ENCODE peak calls at places on chromosomes 16 and 17, in six cellular contexts. L is BE2C; H is adipocyte; E is testis; C is naive thymus-derived CD4-positive, alpha-beta T cell; S is NT2/D1. T is an unnamed sample. For H3K4me1, the result is how much of the 10 kb centered on the place peaks cover.

GRCh38 chr16:10655415-10655977 is 39.2 kb downstream of the TEKT5 start:
- DNase-seq in L (no peak), H (no peak), E (no peak), C (no peak), S (no peak), T (no peak)

GRCh38 chr16:7597677-7598076 is 265.0 kb downstream of the RBFOX1 start:
- DNase-seq in L (no peak), H (no peak), E (no peak), C (no peak), S (no peak), T (no peak)

GRCh38 chr17:45131616-45132301 is 556 bp downstream of the PLCD3 start:
- DNase-seq in L (peak), H (peak), E (peak), C (peak), S (peak), T (peak)

GRCh38 chr17:1241904-1242303 is 28.3 kb upstream of the BHLHA9 start:
- DNase-seq in L (peak), H (peak), E (no peak), C (no peak), S (no peak), T (no peak)

GRCh38 chr17:864315-864714 is 82.2 kb downstream of the MRM3 start:
- DNase-seq in L (no peak), H (no peak), E (no peak), C (no peak), S (no peak), T (no peak)

GRCh38 chr17:57624390-57624789 is 120.7 kb downstream of the CCDC182 start:
- DNase-seq in L (no peak), H (no peak), E (no peak), C (no peak), S (no peak), T (no peak)

GRCh38 chr16:29808219-29808900 is 2.0 kb downstream of the MAZ start:
- DNase-seq in L (peak), H (no peak), E (no peak), C (no peak), S (no peak), T (no peak)

GRCh38 chr17:83173997-83174858 is 94.8 kb downstream of the METRNL start:
- DNase-seq in L (peak), H (peak), E (peak), C (no peak), S (no peak), T (peak)

GRCh38 chr16:87924937-87925670 is 11.2 kb downstream of the CA5A start:
- DNase-seq in L (peak), H (no peak), E (no peak), C (no peak), S (no peak), T (no peak)

GRCh38 chr16:48556913-48557351 is 53.0 kb downstream of the N4BP1 start:
- DNase-seq in L (no peak), H (peak), E (no peak), C (no peak), S (no peak), T (no peak)

GRCh38 chr17:65629234-65629690 is 67.8 kb upstream of the AXIN2 start:
- DNase-seq in L (no peak), H (no peak), E (no peak), C (no peak), S (no peak), T (no peak)

GRCh38 chr16:51382215-51382614 is 231.1 kb upstream of the SALL1 start:
- DNase-seq in L (no peak), H (no peak), E (no peak), C (no peak), S (no peak), T (no peak)

GRCh38 chr17:18027280-18027679 is 11.7 kb downstream of the ATPAF2 start:
- DNase-seq in L (no peak), H (no peak), E (no peak), C (no peak), S (no peak), T (no peak)

GRCh38 chr17:57724729-57725125 is 20.4 kb downstream of the CCDC182 start:
- DNase-seq in L (no peak), H (no peak), E (no peak), C (no peak), S (no peak), T (no peak)

GRCh38 chr16:74747716-74748041 is 26.9 kb downstream of the FA2H start:
- DNase-seq in L (no peak), H (no peak), E (no peak), C (no peak), S (no peak), T (no peak)

GRCh38 chr16:74751658-74752057 is 23.0 kb downstream of the FA2H start:
- DNase-seq in L (no peak), H (no peak), E (no peak), C (no peak), S (no peak), T (no peak)

GRCh38 chr16:74748710-74749073 is 25.9 kb downstream of the FA2H start:
- DNase-seq in L (no peak), H (no peak), E (no peak), C (no peak), S (no peak), T (no peak)

GRCh38 chr16:74748042-74748709 is 26.4 kb downstream of the FA2H start:
- DNase-seq in L (no peak), H (no peak), E (no peak), C (no peak), S (no peak), T (no peak)

DNA sequence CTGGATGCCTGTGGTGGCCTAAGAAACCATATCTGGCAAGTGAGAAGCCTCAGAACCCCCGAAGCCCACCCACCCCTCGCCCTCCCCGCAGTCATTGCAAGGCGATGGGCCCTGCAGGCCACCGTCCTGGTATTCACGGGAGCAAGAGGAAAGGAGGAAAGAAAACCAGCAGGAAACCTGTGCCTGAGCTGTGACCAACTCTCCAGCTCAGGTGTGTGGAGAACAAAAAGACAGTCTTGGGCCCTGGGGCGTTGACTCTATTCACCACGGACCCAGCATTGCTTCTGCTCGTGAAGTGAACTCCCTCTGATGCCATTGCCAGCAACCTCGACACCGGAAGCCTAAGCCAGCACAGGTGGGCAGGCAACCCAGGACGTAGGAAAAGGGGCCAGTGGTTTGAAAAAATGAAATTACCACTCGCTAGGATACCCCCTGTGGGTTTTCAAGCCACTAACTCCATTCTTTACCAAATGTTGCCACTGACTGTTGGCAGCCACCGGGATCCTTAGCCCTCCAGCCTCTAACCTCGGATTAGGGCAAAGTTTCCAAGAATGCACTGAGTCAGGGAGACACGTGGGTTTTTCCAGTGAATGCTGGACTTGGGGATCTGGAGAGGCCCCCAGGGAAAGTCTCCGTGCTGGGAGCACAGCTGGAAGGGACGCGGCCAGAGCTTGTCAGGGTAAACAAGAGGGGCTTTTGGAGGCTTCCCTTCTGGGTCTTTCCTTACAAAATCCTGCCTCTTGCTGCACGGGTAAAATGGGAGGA is 25.1 kb downstream of the FA2H start:
- DNase-seq in L (no peak), H (peak), E (no peak), C (no peak), S (no peak), T (no peak)
- H3K4me3 ChIP-seq in L (no peak), H (no peak), E (peak), C (no peak), S (no peak), T (no peak)

GRCh38 chr16:17302213-17302612 is 168.5 kb downstream of the XYLT1 start:
- DNase-seq in L (no peak), H (no peak), E (no peak), C (peak), S (no peak), T (peak)
- H3K4me1 ChIP-seq in L (under half), H (under half), E (under half), C (under half), S (under half), T (half or more)

DNA sequence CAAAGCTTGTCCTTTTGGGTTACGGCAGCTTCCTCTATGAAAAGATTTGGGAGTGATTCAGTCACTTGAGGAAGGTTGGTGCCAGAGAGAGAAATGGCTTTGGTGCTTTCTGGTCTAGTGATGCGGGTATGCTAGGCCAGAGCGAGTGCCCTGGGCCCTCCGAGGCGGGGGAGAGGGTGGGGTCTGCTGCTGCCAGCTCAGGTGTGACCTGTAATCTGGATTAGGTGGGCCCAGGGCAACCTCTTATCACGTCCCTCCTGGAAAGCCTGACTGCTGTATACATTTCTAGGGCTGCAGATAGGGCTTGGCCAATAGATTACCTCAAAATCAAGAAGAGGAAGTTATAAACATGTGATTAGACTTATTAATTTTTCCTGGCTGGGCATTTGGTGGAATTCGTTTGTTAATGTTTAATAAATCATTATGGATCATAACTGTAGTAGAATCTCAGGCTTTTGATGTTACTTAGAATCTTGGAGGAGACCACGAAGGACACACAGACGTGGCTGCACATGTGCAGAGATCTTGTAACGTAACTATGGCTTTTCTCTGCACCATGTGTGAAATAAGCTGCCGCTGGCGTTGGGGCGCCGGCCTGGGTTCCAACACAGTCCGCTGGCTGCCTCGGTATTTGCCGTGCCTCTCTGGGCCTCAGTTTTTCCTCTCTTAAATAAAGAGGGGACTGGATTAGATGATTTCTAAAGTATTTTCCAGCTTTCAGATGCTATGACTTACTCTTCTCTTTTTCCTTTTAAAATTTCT is 1.2 kb downstream of the IRF8 start:
- DNase-seq in L (no peak), H (no peak), E (no peak), C (no peak), S (no peak), T (peak)
- H3K4me3 ChIP-seq in L (no peak), H (no peak), E (no peak), C (no peak), S (no peak), T (peak)

DNA sequence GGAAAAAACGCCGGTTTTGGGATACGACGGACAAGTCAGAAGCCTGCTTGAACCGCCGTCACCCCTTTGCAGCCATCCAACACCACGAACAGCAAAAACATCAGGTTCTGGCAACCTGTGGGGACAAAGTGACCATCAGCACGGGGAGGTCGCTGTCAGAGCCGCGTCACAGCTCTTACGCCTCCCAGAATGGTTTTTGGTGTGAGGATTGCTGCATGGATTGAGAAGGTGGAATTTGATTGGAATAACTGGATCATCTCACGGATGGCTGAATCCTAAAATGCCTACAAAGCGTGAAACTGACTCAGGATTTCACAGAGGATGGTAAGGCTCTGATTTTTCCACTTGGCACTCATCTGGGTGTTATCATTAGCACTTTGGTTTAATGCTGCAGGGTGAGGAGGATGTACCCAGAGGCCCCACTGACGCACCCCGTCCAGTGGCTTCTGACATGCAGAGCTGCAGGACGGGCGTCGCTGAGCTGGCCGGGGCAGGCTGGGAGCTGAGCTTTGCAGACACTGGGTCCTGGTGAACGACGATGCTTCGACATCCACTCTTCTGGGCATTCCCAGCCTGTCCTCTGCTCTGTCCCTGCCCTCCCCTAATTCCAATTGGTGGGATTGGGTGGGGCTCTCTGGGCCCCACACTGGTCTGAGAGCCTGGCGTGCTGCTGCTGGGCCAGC is 73.4 kb upstream of the CREBBP start:
- DNase-seq in L (no peak), H (no peak), E (no peak), C (no peak), S (no peak), T (no peak)
- H3K4me1 ChIP-seq in L (under half), H (under half), E (under half), C (under half), S (under half), T (under half)

GRCh38 chr17:79159926-79160325 is 85.3 kb downstream of the ENGASE start:
- DNase-seq in L (peak), H (no peak), E (no peak), C (no peak), S (no peak), T (no peak)
- H3K4me3 ChIP-seq in L (no peak), H (no peak), E (no peak), C (no peak), S (no peak), T (no peak)

DNA sequence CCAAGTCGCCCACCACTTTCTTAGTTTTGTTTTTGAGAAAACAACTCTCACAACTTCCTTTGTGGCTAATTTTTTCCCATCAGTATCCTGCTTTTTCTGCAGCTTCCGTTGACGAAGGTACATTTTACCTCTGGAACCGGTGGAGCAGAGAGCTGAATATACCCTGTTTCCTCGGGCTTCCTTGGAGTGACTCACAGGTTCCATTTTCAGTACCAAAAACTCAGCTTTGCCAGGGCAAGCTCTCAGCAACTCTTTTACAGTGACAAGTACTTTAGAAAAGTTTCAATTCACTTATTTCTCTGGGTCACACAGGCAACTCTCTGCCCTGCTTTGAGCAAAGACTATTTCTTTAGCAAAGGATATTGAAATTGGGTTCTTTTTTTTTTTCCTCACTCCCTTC is 318.9 kb downstream of the SNX29 start:
- DNase-seq in L (no peak), H (peak), E (no peak), C (no peak), S (no peak), T (no peak)
- H3K4me1 ChIP-seq in L (under half), H (under half), E (under half), C (under half), S (under half), T (under half)

DNA sequence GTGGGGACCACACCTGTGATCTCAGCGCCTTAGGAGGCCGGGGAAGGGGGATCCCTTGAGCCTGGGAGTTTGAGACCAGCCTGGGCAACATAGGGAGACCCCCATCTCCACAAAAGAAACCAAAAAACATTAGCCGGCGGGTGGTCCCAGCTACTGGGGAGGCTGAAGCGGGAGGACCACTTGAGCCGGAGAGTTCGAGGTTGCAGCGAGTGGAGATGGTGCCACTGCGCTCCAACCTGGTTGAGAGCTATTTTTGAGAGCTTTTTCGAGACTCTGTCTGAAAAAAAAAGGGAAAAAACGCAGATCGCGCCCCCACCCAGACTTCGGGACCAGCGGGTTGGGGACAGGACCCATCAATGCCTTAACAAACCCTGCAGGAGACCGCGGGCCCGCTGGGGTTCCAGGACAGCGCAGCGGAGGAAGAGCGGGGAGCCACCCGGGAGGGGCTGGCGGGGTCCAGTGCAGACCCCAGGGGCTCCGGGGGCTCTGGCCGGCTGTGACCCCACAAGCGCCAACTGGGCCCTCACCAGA is 762 bp upstream of the BAIAP3 start:
- DNase-seq in L (no peak), H (no peak), E (no peak), C (no peak), S (no peak), T (no peak)
- H3K4me3 ChIP-seq in L (no peak), H (no peak), E (no peak), C (no peak), S (peak), T (no peak)

GRCh38 chr17:48519427-48519826 is 11.4 kb downstream of the HOXB1 start:
- DNase-seq in L (no peak), H (no peak), E (no peak), C (no peak), S (no peak), T (no peak)

GRCh38 chr17:48522031-48522593 is 8.7 kb downstream of the HOXB1 start:
- DNase-seq in L (no peak), H (no peak), E (no peak), C (no peak), S (no peak), T (no peak)

GRCh38 chr17:48522990-48523389 is 7.8 kb downstream of the HOXB1 start:
- DNase-seq in L (no peak), H (no peak), E (no peak), C (no peak), S (no peak), T (no peak)

GRCh38 chr17:48517478-48517877 is 13.3 kb downstream of the HOXB1 start:
- DNase-seq in L (no peak), H (no peak), E (no peak), C (no peak), S (no peak), T (no peak)

DNA sequence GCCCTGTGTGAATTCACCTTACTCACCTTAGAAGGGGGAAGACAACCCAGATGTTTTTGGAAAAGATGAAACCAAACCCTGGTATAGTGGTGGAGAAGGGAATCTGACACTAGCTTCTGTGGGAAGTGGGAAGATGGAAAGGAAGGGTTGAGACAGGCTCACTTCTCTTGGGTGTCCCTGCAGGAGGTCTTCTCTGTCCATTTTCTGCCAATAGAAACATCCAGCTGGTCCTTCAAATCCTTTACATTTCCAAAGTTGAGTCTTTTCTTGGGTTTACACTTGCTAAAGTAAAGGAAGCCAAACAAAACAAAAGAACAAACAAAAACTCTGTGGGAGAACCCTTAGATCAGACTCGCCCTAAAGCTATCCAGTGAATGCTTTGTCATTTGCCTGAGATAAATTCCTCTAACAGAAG is 10.2 kb downstream of the HOXB1 start:
- DNase-seq in L (no peak), H (no peak), E (no peak), C (no peak), S (peak), T (no peak)
- H3K4me1 ChIP-seq in L (under half), H (under half), E (under half), C (under half), S (under half), T (under half)

GRCh38 chr17:74890554-74890953 is 2.9 kb downstream of the FADS6 start:
- DNase-seq in L (no peak), H (no peak), E (no peak), C (no peak), S (no peak), T (no peak)

GRCh38 chr17:74898376-74898946 is 5.0 kb upstream of the FADS6 start:
- DNase-seq in L (no peak), H (no peak), E (no peak), C (no peak), S (no peak), T (no peak)

GRCh38 chr17:74892013-74892841 is 1.2 kb downstream of the FADS6 start:
- DNase-seq in L (no peak), H (no peak), E (no peak), C (no peak), S (no peak), T (no peak)

GRCh38 chr17:74892974-74893911 is at the start of gene FADS6:
- DNase-seq in L (no peak), H (no peak), E (no peak), C (peak), S (no peak), T (no peak)

GRCh38 chr17:74893936-74894671 is 671 bp upstream of the FADS6 start:
- DNase-seq in L (no peak), H (no peak), E (no peak), C (no peak), S (no peak), T (no peak)
- H3K4me3 ChIP-seq in L (no peak), H (no peak), E (no peak), C (no peak), S (peak), T (no peak)

GRCh38 chr16:66517586-66518263 is 32.2 kb downstream of the TK2 start:
- DNase-seq in L (no peak), H (no peak), E (no peak), C (no peak), S (no peak), T (no peak)
- H3K4me1 ChIP-seq in L (under half), H (under half), E (under half), C (half or more), S (under half), T (under half)